ENCODE peak calls at places on chromosome 10, in ten cellular contexts. One of them, this sample, is unnamed.

GRCh38 chr10:69269761-69270160 is 8.5 kb upstream of the HK1 start:
- DNase-seq in IMR-90: peak; percentile 17
- DNase-seq in hepatocyte: no peak
- DNase-seq in CD4-positive, CD25-positive, alpha-beta regulatory T cell: no peak
- DNase-seq in pancreas: no peak
- DNase-seq in lower lobe of right lung: no peak
- DNase-seq in colonic mucosa: no peak
- DNase-seq in H9: no peak
- DNase-seq in stomach: no peak
- DNase-seq in PC-3: no peak
- DNase-seq in this sample: no peak

GRCh38 chr10:5038703-5039102 is 35.0 kb upstream of the AKR1C2 start:
- DNase-seq in CD4-positive, CD25-positive, alpha-beta regulatory T cell: no peak
- DNase-seq in PC-3: no peak
- DNase-seq in colonic mucosa: no peak
- DNase-seq in IMR-90: no peak
- DNase-seq in stomach: no peak
- DNase-seq in H9: no peak
- DNase-seq in hepatocyte: no peak
- DNase-seq in pancreas: no peak
- DNase-seq in lower lobe of right lung: no peak
- DNase-seq in this sample: no peak

GRCh38 chr10:72041491-72041890 is 46.9 kb downstream of the SPOCK2 start:
- DNase-seq in PC-3: no peak
- DNase-seq in pancreas: no peak
- DNase-seq in CD4-positive, CD25-positive, alpha-beta regulatory T cell: no peak
- DNase-seq in hepatocyte: no peak
- DNase-seq in IMR-90: no peak
- DNase-seq in lower lobe of right lung: no peak
- DNase-seq in stomach: no peak
- DNase-seq in colonic mucosa: no peak
- DNase-seq in H9: no peak
- DNase-seq in this sample: no peak

GRCh38 chr10:71218046-71218832 is 5.9 kb downstream of the UNC5B start:
- DNase-seq in CD4-positive, CD25-positive, alpha-beta regulatory T cell: no peak
- DNase-seq in pancreas: no peak
- DNase-seq in colonic mucosa: no peak
- DNase-seq in stomach: peak; percentile 35
- DNase-seq in IMR-90: peak; percentile 74
- DNase-seq in H9: peak; percentile 35
- DNase-seq in PC-3: peak; percentile 74
- DNase-seq in lower lobe of right lung: no peak
- DNase-seq in hepatocyte: no peak
- DNase-seq in this sample: peak; percentile 47

GRCh38 chr10:124837687-124838086 is 36.1 kb downstream of the ABRAXAS2 start:
- DNase-seq in IMR-90: no peak
- DNase-seq in stomach: no peak
- DNase-seq in H9: no peak
- DNase-seq in pancreas: no peak
- DNase-seq in hepatocyte: no peak
- DNase-seq in colonic mucosa: no peak
- DNase-seq in lower lobe of right lung: no peak
- DNase-seq in CD4-positive, CD25-positive, alpha-beta regulatory T cell: no peak
- DNase-seq in PC-3: no peak
- DNase-seq in this sample: no peak

GRCh38 chr10:13659887-13660544 is 73.3 kb downstream of the PRPF18 start:
- DNase-seq in CD4-positive, CD25-positive, alpha-beta regulatory T cell: peak; percentile 48
- DNase-seq in IMR-90: peak; percentile 50
- DNase-seq in pancreas: peak; percentile 36
- DNase-seq in PC-3: peak; percentile 27
- DNase-seq in lower lobe of right lung: peak; percentile 71
- DNase-seq in hepatocyte: peak; percentile 61
- DNase-seq in stomach: peak; percentile 64
- DNase-seq in H9: no peak
- DNase-seq in colonic mucosa: peak; percentile 61
- DNase-seq in this sample: peak; percentile 83

GRCh38 chr10:11270135-11270857 is 252.6 kb downstream of the CELF2 start:
- DNase-seq in pancreas: peak; percentile 55
- DNase-seq in stomach: peak; percentile 74
- DNase-seq in PC-3: peak; percentile 44
- DNase-seq in H9: peak; percentile 93
- DNase-seq in IMR-90: peak; percentile 53
- DNase-seq in hepatocyte: peak; percentile 89
- DNase-seq in colonic mucosa: peak; percentile 83
- DNase-seq in lower lobe of right lung: peak; percentile 74
- DNase-seq in CD4-positive, CD25-positive, alpha-beta regulatory T cell: peak; percentile 45
- DNase-seq in this sample: peak; percentile 76

GRCh38 chr10:95742529-95742884 is 13.5 kb upstream of the ENTPD1 start:
- DNase-seq in colonic mucosa: peak; percentile 70
- DNase-seq in lower lobe of right lung: no peak
- DNase-seq in IMR-90: peak; percentile 5
- DNase-seq in stomach: peak; percentile 88
- DNase-seq in H9: no peak
- DNase-seq in hepatocyte: peak; percentile 15
- DNase-seq in CD4-positive, CD25-positive, alpha-beta regulatory T cell: no peak
- DNase-seq in pancreas: peak; percentile 64
- DNase-seq in PC-3: peak; percentile 19
- DNase-seq in this sample: no peak

GRCh38 chr10:75525646-75526045 is 94.2 kb downstream of the LRMDA start:
- DNase-seq in H9: no peak
- DNase-seq in stomach: no peak
- DNase-seq in pancreas: no peak
- DNase-seq in lower lobe of right lung: no peak
- DNase-seq in CD4-positive, CD25-positive, alpha-beta regulatory T cell: no peak
- DNase-seq in colonic mucosa: no peak
- DNase-seq in hepatocyte: no peak
- DNase-seq in IMR-90: no peak
- DNase-seq in PC-3: peak; percentile 75
- DNase-seq in this sample: no peak

GRCh38 chr10:101817542-101818118 is 614 bp downstream of the OGA start:
- DNase-seq in stomach: peak; percentile 90
- DNase-seq in CD4-positive, CD25-positive, alpha-beta regulatory T cell: no peak
- DNase-seq in colonic mucosa: peak; percentile 95
- DNase-seq in IMR-90: peak; percentile 95
- DNase-seq in H9: peak; percentile 49
- DNase-seq in pancreas: peak; percentile 64
- DNase-seq in lower lobe of right lung: peak; percentile 94
- DNase-seq in hepatocyte: peak; percentile 90
- DNase-seq in PC-3: peak; percentile 89
- DNase-seq in this sample: peak; percentile 94

GRCh38 chr10:3848768-3849643 is 64.0 kb upstream of the KLF6 start:
- DNase-seq in stomach: no peak
- DNase-seq in lower lobe of right lung: no peak
- DNase-seq in H9: no peak
- DNase-seq in PC-3: peak; percentile 45
- DNase-seq in CD4-positive, CD25-positive, alpha-beta regulatory T cell: no peak
- DNase-seq in pancreas: no peak
- DNase-seq in hepatocyte: no peak
- DNase-seq in IMR-90: peak; percentile 86
- DNase-seq in colonic mucosa: no peak
- DNase-seq in this sample: no peak

GRCh38 chr10:11478807-11479206 is 132.6 kb downstream of the USP6NL start:
- DNase-seq in lower lobe of right lung: no peak
- DNase-seq in pancreas: no peak
- DNase-seq in colonic mucosa: no peak
- DNase-seq in PC-3: no peak
- DNase-seq in hepatocyte: no peak
- DNase-seq in H9: no peak
- DNase-seq in stomach: no peak
- DNase-seq in CD4-positive, CD25-positive, alpha-beta regulatory T cell: no peak
- DNase-seq in IMR-90: no peak
- DNase-seq in this sample: no peak

GRCh38 chr10:129446182-129446581 is 20.9 kb upstream of the MGMT start:
- DNase-seq in colonic mucosa: no peak
- DNase-seq in pancreas: no peak
- DNase-seq in lower lobe of right lung: no peak
- DNase-seq in IMR-90: no peak
- DNase-seq in H9: peak; percentile 70
- DNase-seq in stomach: no peak
- DNase-seq in CD4-positive, CD25-positive, alpha-beta regulatory T cell: no peak
- DNase-seq in PC-3: no peak
- DNase-seq in hepatocyte: no peak
- DNase-seq in this sample: no peak

GRCh38 chr10:21904930-21905329 is 98.6 kb downstream of the DNAJC1 start:
- DNase-seq in hepatocyte: no peak
- DNase-seq in IMR-90: no peak
- DNase-seq in CD4-positive, CD25-positive, alpha-beta regulatory T cell: no peak
- DNase-seq in stomach: no peak
- DNase-seq in colonic mucosa: no peak
- DNase-seq in lower lobe of right lung: no peak
- DNase-seq in H9: no peak
- DNase-seq in PC-3: no peak
- DNase-seq in pancreas: no peak
- DNase-seq in this sample: no peak

GRCh38 chr10:43198682-43199005 is 60.4 kb downstream of the CSGALNACT2 start:
- DNase-seq in H9: no peak
- DNase-seq in hepatocyte: no peak
- DNase-seq in colonic mucosa: no peak
- DNase-seq in pancreas: no peak
- DNase-seq in stomach: no peak
- DNase-seq in lower lobe of right lung: peak; percentile 24
- DNase-seq in IMR-90: no peak
- DNase-seq in PC-3: no peak
- DNase-seq in CD4-positive, CD25-positive, alpha-beta regulatory T cell: no peak
- DNase-seq in this sample: peak; percentile 49

GRCh38 chr10:19811517-19811916 is 4.7 kb upstream of the PLXDC2 start:
- DNase-seq in colonic mucosa: no peak
- DNase-seq in CD4-positive, CD25-positive, alpha-beta regulatory T cell: no peak
- DNase-seq in hepatocyte: peak; percentile 44
- DNase-seq in pancreas: no peak
- DNase-seq in H9: peak; percentile 39
- DNase-seq in IMR-90: peak; percentile 33
- DNase-seq in lower lobe of right lung: no peak
- DNase-seq in stomach: no peak
- DNase-seq in PC-3: peak; percentile 37
- DNase-seq in this sample: no peak

GRCh38 chr10:79434223-79434687 is 11.2 kb downstream of the ZCCHC24 start:
- DNase-seq in colonic mucosa: no peak
- DNase-seq in H9: no peak
- DNase-seq in PC-3: peak; percentile 89
- DNase-seq in IMR-90: peak; percentile 63
- DNase-seq in lower lobe of right lung: no peak
- DNase-seq in hepatocyte: no peak
- DNase-seq in pancreas: no peak
- DNase-seq in CD4-positive, CD25-positive, alpha-beta regulatory T cell: no peak
- DNase-seq in stomach: no peak
- DNase-seq in this sample: peak; percentile 38

GRCh38 chr10:75959912-75960311 is 528.5 kb downstream of the LRMDA start:
- DNase-seq in IMR-90: no peak
- DNase-seq in PC-3: no peak
- DNase-seq in stomach: no peak
- DNase-seq in H9: no peak
- DNase-seq in lower lobe of right lung: no peak
- DNase-seq in CD4-positive, CD25-positive, alpha-beta regulatory T cell: no peak
- DNase-seq in colonic mucosa: no peak
- DNase-seq in pancreas: no peak
- DNase-seq in hepatocyte: no peak
- DNase-seq in this sample: no peak

GRCh38 chr10:63554666-63555065 is 33.5 kb downstream of the REEP3 start:
- DNase-seq in pancreas: no peak
- DNase-seq in stomach: no peak
- DNase-seq in H9: no peak
- DNase-seq in CD4-positive, CD25-positive, alpha-beta regulatory T cell: no peak
- DNase-seq in hepatocyte: no peak
- DNase-seq in lower lobe of right lung: peak; percentile 56
- DNase-seq in colonic mucosa: no peak
- DNase-seq in PC-3: peak; percentile 89
- DNase-seq in IMR-90: peak; percentile 91
- DNase-seq in this sample: no peak

GRCh38 chr10:15518256-15518655 is 147.2 kb upstream of the FAM171A1 start:
- DNase-seq in stomach: no peak
- DNase-seq in IMR-90: no peak
- DNase-seq in pancreas: no peak
- DNase-seq in PC-3: peak; percentile 79
- DNase-seq in lower lobe of right lung: no peak
- DNase-seq in colonic mucosa: no peak
- DNase-seq in H9: no peak
- DNase-seq in CD4-positive, CD25-positive, alpha-beta regulatory T cell: no peak
- DNase-seq in hepatocyte: no peak
- DNase-seq in this sample: no peak

GRCh38 chr10:125605167-125605566 is 77.8 kb downstream of the TEX36 start:
- DNase-seq in lower lobe of right lung: no peak
- DNase-seq in hepatocyte: peak; percentile 23
- DNase-seq in PC-3: no peak
- DNase-seq in H9: no peak
- DNase-seq in stomach: no peak
- DNase-seq in CD4-positive, CD25-positive, alpha-beta regulatory T cell: no peak
- DNase-seq in colonic mucosa: no peak
- DNase-seq in IMR-90: peak; percentile 7
- DNase-seq in pancreas: no peak
- DNase-seq in this sample: no peak

GRCh38 chr10:110860576-110861241 is 11.0 kb upstream of the PDCD4 start:
- DNase-seq in CD4-positive, CD25-positive, alpha-beta regulatory T cell: peak; percentile 75
- DNase-seq in IMR-90: no peak
- DNase-seq in colonic mucosa: peak; percentile 61
- DNase-seq in stomach: no peak
- DNase-seq in H9: no peak
- DNase-seq in PC-3: no peak
- DNase-seq in hepatocyte: peak; percentile 56
- DNase-seq in lower lobe of right lung: no peak
- DNase-seq in pancreas: no peak
- DNase-seq in this sample: no peak
- H3K4me1 ChIP-seq in CD4-positive, CD25-positive, alpha-beta regulatory T cell: peaks cover 87% of the 10 kb centered on the region
- H3K4me1 ChIP-seq in IMR-90: peaks cover 27% of the 10 kb centered on the region
- H3K4me1 ChIP-seq in colonic mucosa: peaks cover 34% of the 10 kb centered on the region
- H3K4me1 ChIP-seq in stomach: peaks cover 62% of the 10 kb centered on the region
- H3K4me1 ChIP-seq in H9: no peaks in the 10 kb centered on the region
- H3K4me1 ChIP-seq in PC-3: peaks cover 11% of the 10 kb centered on the region
- H3K4me1 ChIP-seq in hepatocyte: peaks cover 63% of the 10 kb centered on the region
- H3K4me1 ChIP-seq in lower lobe of right lung: peaks cover 82% of the 10 kb centered on the region
- H3K4me1 ChIP-seq in pancreas: peaks cover 67% of the 10 kb centered on the region
- H3K4me1 ChIP-seq in this sample: peaks cover 60% of the 10 kb centered on the region

GRCh38 chr10:81026597-81026996 is 488.9 kb downstream of the SH2D4B start:
- DNase-seq in CD4-positive, CD25-positive, alpha-beta regulatory T cell: no peak
- DNase-seq in H9: no peak
- DNase-seq in stomach: no peak
- DNase-seq in hepatocyte: no peak
- DNase-seq in IMR-90: no peak
- DNase-seq in PC-3: no peak
- DNase-seq in colonic mucosa: no peak
- DNase-seq in lower lobe of right lung: no peak
- DNase-seq in pancreas: no peak
- DNase-seq in this sample: no peak
- H3K4me1 ChIP-seq in CD4-positive, CD25-positive, alpha-beta regulatory T cell: no peaks in the 10 kb centered on the region
- H3K4me1 ChIP-seq in H9: no peaks in the 10 kb centered on the region
- H3K4me1 ChIP-seq in stomach: no peaks in the 10 kb centered on the region
- H3K4me1 ChIP-seq in hepatocyte: no peaks in the 10 kb centered on the region
- H3K4me1 ChIP-seq in IMR-90: no peaks in the 10 kb centered on the region
- H3K4me1 ChIP-seq in PC-3: no peaks in the 10 kb centered on the region
- H3K4me1 ChIP-seq in colonic mucosa: no peaks in the 10 kb centered on the region
- H3K4me1 ChIP-seq in lower lobe of right lung: no peaks in the 10 kb centered on the region
- H3K4me1 ChIP-seq in pancreas: no peaks in the 10 kb centered on the region
- H3K4me1 ChIP-seq in this sample: no peaks in the 10 kb centered on the region

GRCh38 chr10:100033766-100034418 is 24.1 kb upstream of the DNMBP start:
- DNase-seq in PC-3: no peak
- DNase-seq in H9: no peak
- DNase-seq in hepatocyte: no peak
- DNase-seq in colonic mucosa: no peak
- DNase-seq in stomach: no peak
- DNase-seq in lower lobe of right lung: no peak
- DNase-seq in pancreas: no peak
- DNase-seq in IMR-90: no peak
- DNase-seq in CD4-positive, CD25-positive, alpha-beta regulatory T cell: no peak
- DNase-seq in this sample: no peak
- H3K4me1 ChIP-seq in PC-3: peaks cover 9% of the 10 kb centered on the region
- H3K4me1 ChIP-seq in H9: no peaks in the 10 kb centered on the region
- H3K4me1 ChIP-seq in hepatocyte: peaks cover 32% of the 10 kb centered on the region
- H3K4me1 ChIP-seq in colonic mucosa: peaks cover 3% of the 10 kb centered on the region
- H3K4me1 ChIP-seq in stomach: no peaks in the 10 kb centered on the region
- H3K4me1 ChIP-seq in lower lobe of right lung: no peaks in the 10 kb centered on the region
- H3K4me1 ChIP-seq in pancreas: no peaks in the 10 kb centered on the region
- H3K4me1 ChIP-seq in IMR-90: no peaks in the 10 kb centered on the region
- H3K4me1 ChIP-seq in CD4-positive, CD25-positive, alpha-beta regulatory T cell: no peaks in the 10 kb centered on the region
- H3K4me1 ChIP-seq in this sample: no peaks in the 10 kb centered on the region

GRCh38 chr10:128052696-128053095 is 73.5 kb downstream of the MKI67 start:
- DNase-seq in hepatocyte: no peak
- DNase-seq in IMR-90: no peak
- DNase-seq in CD4-positive, CD25-positive, alpha-beta regulatory T cell: no peak
- DNase-seq in stomach: no peak
- DNase-seq in colonic mucosa: no peak
- DNase-seq in PC-3: no peak
- DNase-seq in lower lobe of right lung: no peak
- DNase-seq in pancreas: no peak
- DNase-seq in H9: no peak
- DNase-seq in this sample: no peak
- H3K4me1 ChIP-seq in hepatocyte: peaks cover 4% of the 10 kb centered on the region
- H3K4me1 ChIP-seq in IMR-90: peaks cover under 1% of the 10 kb centered on the region
- H3K4me1 ChIP-seq in CD4-positive, CD25-positive, alpha-beta regulatory T cell: peaks cover 34% of the 10 kb centered on the region
- H3K4me1 ChIP-seq in stomach: peaks cover 9% of the 10 kb centered on the region
- H3K4me1 ChIP-seq in colonic mucosa: no peaks in the 10 kb centered on the region
- H3K4me1 ChIP-seq in PC-3: peaks cover 14% of the 10 kb centered on the region
- H3K4me1 ChIP-seq in lower lobe of right lung: peaks cover 30% of the 10 kb centered on the region
- H3K4me1 ChIP-seq in pancreas: no peaks in the 10 kb centered on the region
- H3K4me1 ChIP-seq in H9: no peaks in the 10 kb centered on the region
- H3K4me1 ChIP-seq in this sample: peaks cover 15% of the 10 kb centered on the region